ENCODE peak calls at places on chromosomes 4 and X, in four cellular contexts. X is endothelial cell; L is activated naive CD8-positive, alpha-beta T cell treated with anti-CD3 and anti-CD28 coated beads, Interleukin-2, amount 50 U/mL, for 24 hours; I is iPS-NIHi11. O is an unnamed sample.
A peak's percentile ranks its signal among the peaks of the same experiment; 100 is the strongest.

GRCh38 chr4:80814266-80814665 is 216.2 kb upstream of the BMP3 start:
- DNase-seq in X (no peak), L (no peak), I (no peak), O (no peak)

GRCh38 chrX:47321386-47321785 is 49.0 kb upstream of the ZNF157 start:
- DNase-seq in X (peak; percentile 61), L (no peak), I (peak; percentile 69), O (peak; percentile 6)

GRCh38 chrX:43860646-43861370 is 21.4 kb downstream of the MAOB start:
- DNase-seq in X (no peak), L (no peak), I (no peak), O (peak; percentile 9)

GRCh38 chr4:125191252-125191651 is 123.5 kb upstream of the FAT4 start:
- DNase-seq in X (no peak), L (no peak), I (no peak), O (peak; percentile 52)

GRCh38 chr4:1364217-1364616 is 17.2 kb downstream of the UVSSA start:
- DNase-seq in X (no peak), L (no peak), I (no peak), O (no peak)

GRCh38 chr4:162959056-162959455 is 207.6 kb downstream of the NAF1 start:
- DNase-seq in X (no peak), L (no peak), I (peak; percentile 31), O (no peak)

GRCh38 chrX:130539721-130540321 is 138.0 kb downstream of the RBMX2 start:
- DNase-seq in X (peak; percentile 28), L (peak; percentile 25), I (peak; percentile 43), O (no peak)

GRCh38 chr4:126916626-126917140 is 716.1 kb upstream of the INTU start:
- DNase-seq in X (no peak), L (no peak), I (no peak), O (no peak)

GRCh38 chrX:53990201-53990600 is 54.1 kb downstream of the PHF8 start:
- DNase-seq in X (no peak), L (no peak), I (no peak), O (no peak)